ENCODE peak calls at places on chromosomes 7 and 10, in four cellular contexts. X is HCT116, N is HepG2, M is K562. P is an unnamed sample.

GRCh38 chr10:78436706-78437406 is 403.2 kb downstream of the RPS24 start:
- DNase-seq in X (no peak), N (no peak), M (no peak), P (no peak)

GRCh38 chr10:79164075-79164474 is 95.3 kb downstream of the ZMIZ1 start:
- DNase-seq in X (no peak), N (no peak), M (no peak), P (no peak)

GRCh38 chr10:79586933-79587332 is 23.8 kb upstream of the SFTPA1 start:
- DNase-seq in X (no peak), N (no peak), M (no peak), P (no peak)

GRCh38 chr10:25974897-25975459 is 40.9 kb downstream of the MYO3A start:
- DNase-seq in X (no peak), N (no peak), M (no peak), P (no peak)

GRCh38 chr10:16728266-16728665 is 89.0 kb downstream of the RSU1 start:
- DNase-seq in X (no peak), N (no peak), M (no peak), P (no peak)

GRCh38 chr10:70672165-70672992 is at the start of gene ADAMTS14:
- DNase-seq in X (peak; percentile 29), N (no peak), M (peak; percentile 89), P (no peak)

GRCh38 chr7:150735596-150736358 is 1.4 kb upstream of the GIMAP5 start:
- DNase-seq in X (no peak), N (no peak), M (no peak), P (no peak)

GRCh38 chr7:4468320-4469102 is 213.6 kb upstream of the FOXK1 start:
- DNase-seq in X (no peak), N (no peak), M (no peak), P (no peak)

GRCh38 chr7:148337566-148337965 is 253.0 kb upstream of the C7orf33 start:
- DNase-seq in X (no peak), N (no peak), M (no peak), P (no peak)

GRCh38 chr7:158310924-158311713 is 276.5 kb downstream of the PTPRN2 start:
- DNase-seq in X (no peak), N (no peak), M (peak; percentile 3), P (no peak)

GRCh38 chr10:71564221-71564820 is 155.3 kb downstream of the C10orf105 start:
- DNase-seq in X (no peak), N (no peak), M (no peak), P (no peak)

GRCh38 chr10:46540412-46541016 is 15.9 kb downstream of the GPRIN2 start:
- DNase-seq in X (no peak), N (no peak), M (no peak), P (no peak)
- TF ChIP-seq TCF7L2 in X (no peak), N (no peak), M (no peak), P (no peak)

GRCh38 chr10:99760321-99760720 is 22.1 kb upstream of the ABCC2 start:
- DNase-seq in X (no peak), N (no peak), M (no peak), P (no peak)
- TF ChIP-seq REST in X (no peak), N (no peak), M (no peak), P (no peak)

GRCh38 chr10:88433551-88434186 is 149.4 kb downstream of the RNLS start:
- DNase-seq in X (no peak), N (no peak), M (no peak), P (no peak)
- TF ChIP-seq POLR2AphosphoS5 in X (no peak), N (no peak), M (no peak), P (no peak)

GRCh38 chr10:131435232-131435631 is 123.7 kb upstream of the TCERG1L start:
- DNase-seq in X (no peak), N (no peak), M (no peak), P (no peak)
- TF ChIP-seq TCF7L2 in X (no peak), N (no peak), M (no peak), P (no peak)

DNA sequence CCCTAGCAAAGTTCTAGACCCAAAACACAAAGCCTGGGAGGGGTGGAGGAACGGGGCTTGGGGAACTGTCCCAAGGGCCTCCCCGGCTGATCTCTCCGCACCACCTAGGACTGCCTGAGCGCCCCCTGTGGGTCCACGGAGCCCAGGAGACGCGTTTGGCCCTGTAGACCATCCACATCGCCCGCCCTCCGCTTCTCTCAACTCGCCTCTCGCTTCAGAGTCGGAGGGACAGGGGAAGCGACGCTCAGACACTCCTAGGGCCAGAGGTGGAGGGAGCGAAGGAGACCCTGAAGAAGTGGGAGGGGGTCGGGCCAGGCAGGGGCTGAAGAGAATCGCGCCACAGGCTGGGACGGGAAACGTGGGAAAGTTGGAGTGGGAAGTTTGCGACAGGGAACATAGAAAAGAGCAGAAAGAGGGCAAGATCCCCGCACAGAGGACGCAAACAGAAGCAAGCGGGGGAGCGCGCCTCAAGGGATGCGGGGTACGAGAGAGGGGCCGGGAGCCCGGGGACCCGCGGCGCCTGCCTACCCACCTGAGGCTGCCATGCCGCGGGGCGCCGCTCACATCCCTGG is 378 bp downstream of the PIK3AP1 start:
- DNase-seq in X (peak; percentile 19), N (peak; percentile 16), M (peak; percentile 58), P (no peak)
- TF ChIP-seq REST in X (no peak), N (no peak), M (no peak), P (no peak)

GRCh38 chr10:92695679-92696605 is 6.2 kb downstream of the HHEX start:
- DNase-seq in X (no peak), N (no peak), M (peak; percentile 61), P (no peak)
- TF ChIP-seq POLR2AphosphoS5 in X (no peak), N (no peak), M (peak; percentile 8), P (no peak)

GRCh38 chr10:96017227-96017687 is 26.1 kb upstream of the CCNJ start:
- DNase-seq in X (peak; percentile 51), N (peak; percentile 68), M (peak; percentile 51), P (peak; percentile 36)
- TF ChIP-seq TCF7L2 in X (no peak), N (no peak), M (no peak), P (no peak)

P was measured in Panc1.